ENCODE peak calls at places on chromosomes 3 and 15, in six cellular contexts. V is stomach, S is A549, X is ovary, K is K562, U is SK-N-SH. N is an unnamed sample.

GRCh38 chr3:114608293-114608692 is 314.5 kb downstream of the TIGIT start:
- DNase-seq in V (no peak), S (peak; percentile 18), X (no peak), K (no peak), U (no peak), N (no peak)

GRCh38 chr15:50353999-50354837 is 780 bp downstream of the GABPB1 start:
- DNase-seq in V (peak; percentile 53), S (peak; percentile 84), X (peak; percentile 68), K (peak; percentile 71), U (peak; percentile 63), N (peak; percentile 50)

GRCh38 chr3:148026009-148026588 is 616.9 kb downstream of the ZIC1 start:
- DNase-seq in V (no peak), S (no peak), X (no peak), K (no peak), U (no peak), N (no peak)

GRCh38 chr3:95595416-95596075 is 1218.8 kb upstream of the EPHA6 start:
- DNase-seq in V (no peak), S (no peak), X (no peak), K (no peak), U (no peak), N (no peak)

GRCh38 chr3:189144645-189145044 is 27.1 kb upstream of the TPRG1 start:
- DNase-seq in V (no peak), S (peak; percentile 47), X (no peak), K (no peak), U (peak; percentile 28), N (no peak)

GRCh38 chr3:27423463-27423862 is 54.3 kb upstream of the NEK10 start:
- DNase-seq in V (no peak), S (no peak), X (no peak), K (no peak), U (peak; percentile 2), N (no peak)

GRCh38 chr3:175312766-175313165 is 453.6 kb downstream of the NAALADL2 start:
- DNase-seq in V (no peak), S (no peak), X (no peak), K (no peak), U (no peak), N (no peak)

GRCh38 chr3:12181806-12182205 is 23.1 kb upstream of the TIMP4 start:
- DNase-seq in V (no peak), S (no peak), X (no peak), K (no peak), U (no peak), N (no peak)

GRCh38 chr3:139309880-139310279 is 33.9 kb upstream of the MRPS22 start:
- DNase-seq in V (no peak), S (peak; percentile 15), X (no peak), K (peak; percentile 71), U (no peak), N (no peak)

GRCh38 chr3:12394516-12395271 is 89.6 kb upstream of the TSEN2 start:
- DNase-seq in V (no peak), S (no peak), X (no peak), K (no peak), U (no peak), N (no peak)

GRCh38 chr15:22895465-22896190 is 57.2 kb downstream of the NIPA2 start:
- DNase-seq in V (peak; percentile 60), S (peak; percentile 80), X (no peak), K (peak; percentile 61), U (no peak), N (peak; percentile 1)

GRCh38 chr15:65323071-65323511 is 18.6 kb downstream of the RNU5B-1 start:
- DNase-seq in V (no peak), S (no peak), X (peak; percentile 75), K (peak; percentile 60), U (peak; percentile 94), N (no peak)

GRCh38 chr15:51750942-51751686 is at the start of gene TMOD2:
- DNase-seq in V (peak; percentile 53), S (peak; percentile 34), X (peak; percentile 63), K (peak; percentile 66), U (peak; percentile 89), N (no peak)

GRCh38 chr3:79361748-79362378 is 405.9 kb downstream of the ROBO1 start:
- DNase-seq in V (no peak), S (peak; percentile 42), X (no peak), K (peak; percentile 14), U (peak; percentile 36), N (no peak)

GRCh38 chr15:44584162-44584749 is 47.3 kb downstream of the EIF3J start:
- DNase-seq in V (peak; percentile 64), S (peak; percentile 62), X (peak; percentile 44), K (peak; percentile 22), U (peak; percentile 43), N (no peak)

GRCh38 chr3:189142527-189142926 is 29.2 kb upstream of the TPRG1 start:
- DNase-seq in V (no peak), S (no peak), X (no peak), K (no peak), U (no peak), N (no peak)

GRCh38 chr3:11244131-11244677 is 28.0 kb upstream of the ATG7 start:
- DNase-seq in V (no peak), S (peak; percentile 26), X (no peak), K (no peak), U (no peak), N (no peak)

GRCh38 chr3:141093971-141094401 is 42.8 kb downstream of the SPSB4 start:
- DNase-seq in V (peak; percentile 61), S (no peak), X (peak; percentile 81), K (no peak), U (peak; percentile 71), N (no peak)

GRCh38 chr3:50549226-50549625 is 18.3 kb downstream of the C3orf18 start:
- DNase-seq in V (no peak), S (no peak), X (no peak), K (no peak), U (no peak), N (no peak)

GRCh38 chr3:106206165-106206564 is 337.4 kb upstream of the CBLB start:
- DNase-seq in V (no peak), S (no peak), X (no peak), K (no peak), U (no peak), N (peak; percentile 28)

GRCh38 chr3:123661973-123662372 is 77.1 kb upstream of the HACD2 start:
- DNase-seq in V (no peak), S (no peak), X (no peak), K (no peak), U (no peak), N (no peak)
- TF ChIP-seq EP300 in V (peak; percentile 29), S (no peak), X (no peak), K (no peak), U (no peak), N (no peak)

GRCh38 chr3:44687898-44688297 is 24.6 kb upstream of the ZNF502 start:
- DNase-seq in V (no peak), S (no peak), X (no peak), K (no peak), U (no peak), N (no peak)

GRCh38 chr3:44682182-44682896 is 30.1 kb upstream of the ZNF502 start:
- DNase-seq in V (no peak), S (no peak), X (no peak), K (no peak), U (no peak), N (no peak)

GRCh38 chr3:44680921-44681455 is 31.5 kb upstream of the ZNF502 start:
- DNase-seq in V (no peak), S (no peak), X (no peak), K (no peak), U (no peak), N (no peak)

DNA sequence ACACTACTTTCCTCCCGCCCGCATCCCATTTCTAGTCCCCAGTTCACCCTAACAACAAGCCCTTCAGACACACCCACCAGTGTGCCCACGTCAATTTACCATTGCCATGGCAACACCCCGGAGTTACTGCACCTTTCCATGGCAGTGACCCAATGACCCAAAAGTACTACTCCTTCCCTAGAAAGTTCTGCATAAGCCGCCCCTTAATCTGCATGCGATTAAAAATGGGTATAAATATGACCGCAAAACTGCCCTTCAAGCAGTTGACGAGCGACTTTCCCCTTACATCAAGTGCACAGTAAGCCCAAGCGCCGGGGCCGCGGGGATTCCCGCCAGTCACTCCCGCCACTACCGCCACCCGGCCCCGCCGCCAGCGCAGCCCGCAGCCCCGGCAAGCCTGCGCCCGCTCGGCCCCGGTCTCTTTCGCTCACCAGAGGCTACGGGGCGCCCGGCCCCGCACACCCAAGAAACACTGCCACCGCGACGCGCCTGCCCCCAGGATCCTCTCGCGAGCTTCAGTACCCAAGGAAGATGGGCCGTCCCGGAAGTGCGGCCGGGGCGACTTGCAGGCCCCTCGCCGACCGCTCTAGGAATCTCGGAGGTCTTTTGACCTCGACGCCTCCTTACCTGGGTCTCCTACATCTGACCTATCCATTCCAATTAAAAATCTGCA is 27.2 kb upstream of the ZNF502 start:
- DNase-seq in V (peak; percentile 64), S (no peak), X (peak; percentile 78), K (peak; percentile 72), U (peak; percentile 94), N (peak; percentile 27)
- TF ChIP-seq EP300 in V (no peak), S (no peak), X (no peak), K (no peak), U (no peak), N (no peak)

GRCh38 chr3:122390665-122391064 is 6.7 kb downstream of the FAM162A start:
- DNase-seq in V (no peak), S (no peak), X (no peak), K (peak; percentile 41), U (no peak), N (no peak)
- TF ChIP-seq EP300 in V (no peak), S (no peak), X (no peak), K (no peak), U (no peak), N (no peak)

GRCh38 chr15:43318990-43319771 is 11.2 kb downstream of the LCMT2 start:
- DNase-seq in V (no peak), S (no peak), X (no peak), K (no peak), U (no peak), N (no peak)

GRCh38 chr15:43312378-43312777 is 18.0 kb downstream of the LCMT2 start:
- DNase-seq in V (no peak), S (no peak), X (no peak), K (no peak), U (no peak), N (no peak)

GRCh38 chr15:43317566-43318184 is 12.7 kb downstream of the LCMT2 start:
- DNase-seq in V (no peak), S (no peak), X (no peak), K (no peak), U (no peak), N (no peak)

GRCh38 chr15:43316969-43317346 is 13.4 kb downstream of the LCMT2 start:
- DNase-seq in V (no peak), S (no peak), X (no peak), K (no peak), U (no peak), N (no peak)

DNA sequence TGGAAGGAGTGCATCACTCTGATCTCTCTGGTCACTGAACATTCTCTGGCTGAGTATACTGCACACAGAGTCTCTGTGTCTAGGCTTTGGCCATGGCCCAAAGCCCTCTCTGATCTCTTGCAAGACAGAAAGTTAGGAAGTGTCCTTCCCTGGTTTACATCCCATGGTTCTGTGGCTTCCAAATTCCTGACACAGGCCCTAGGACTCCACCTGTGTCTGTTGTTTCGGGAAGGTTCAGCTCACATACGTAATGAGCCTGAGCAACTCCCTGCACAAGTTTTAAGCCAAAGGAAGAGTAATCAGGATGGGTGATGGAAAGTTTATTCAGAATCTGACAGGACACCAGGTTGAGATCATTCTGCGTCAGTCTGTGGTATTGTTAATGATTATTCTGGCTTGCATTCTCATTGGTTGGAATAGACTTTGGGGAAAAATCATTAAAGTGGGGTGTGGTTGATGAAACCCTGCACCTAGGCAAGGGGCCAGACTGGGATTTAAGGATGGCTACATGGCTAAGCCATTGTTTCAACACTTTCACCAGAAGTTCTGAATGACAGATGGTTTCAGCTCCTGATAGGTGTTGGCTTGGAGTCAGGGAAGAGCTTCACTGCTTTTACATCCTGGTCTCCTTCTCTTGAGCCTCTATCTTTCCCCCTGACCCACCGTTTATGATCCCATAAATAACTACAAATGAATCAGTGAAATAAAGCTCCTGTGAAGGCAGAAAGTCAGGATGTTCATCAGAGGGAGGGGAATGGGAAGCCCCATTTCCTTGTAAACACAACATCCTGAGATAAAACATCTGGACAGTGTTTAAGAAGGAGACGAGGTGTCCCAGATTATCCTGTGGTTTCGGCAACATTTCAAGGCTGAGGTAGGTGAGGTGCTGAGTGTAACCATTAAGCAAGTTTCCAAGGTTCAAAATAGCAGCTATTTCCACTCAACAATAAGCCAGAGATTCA is 14.1 kb downstream of the LCMT2 start:
- DNase-seq in V (no peak), S (no peak), X (no peak), K (no peak), U (no peak), N (no peak)
- TF ChIP-seq EP300 in V (no peak), S (no peak), X (no peak), K (no peak), U (no peak), N (no peak)

N was measured in GM12878.